ENCODE peak calls at places on chromosome 5, in ten cellular contexts. H, P, D, N, R, L, A, S, U and C are unnamed samples.
A peak's percentile ranks its signal among the peaks of the same experiment; 100 is the strongest.

GRCh38 chr5:135231289-135231688 is 167.7 kb downstream of the MACROH2A1 start:
- DNase-seq in H (no peak), P (no peak), D (no peak), N (no peak), R (no peak), L (no peak), A (no peak), S (no peak), U (no peak), C (no peak)

GRCh38 chr5:33370135-33370472 is 70.7 kb upstream of the TARS1 start:
- DNase-seq in H (no peak), P (no peak), D (no peak), N (no peak), R (no peak), L (no peak), A (no peak), S (no peak), U (no peak), C (no peak)

GRCh38 chr5:10607666-10608442 is 44.0 kb downstream of the ANKRD33B start:
- DNase-seq in H (no peak), P (no peak), D (no peak), N (no peak), R (no peak), L (no peak), A (peak; percentile 45), S (no peak), U (peak; percentile 63), C (no peak)

GRCh38 chr5:35089688-35090314 is 42.1 kb upstream of the AGXT2 start:
- DNase-seq in H (peak; percentile 29), P (no peak), D (peak; percentile 54), N (peak; percentile 35), R (peak; percentile 66), L (peak; percentile 22), A (peak; percentile 72), S (no peak), U (peak; percentile 28), C (no peak)

GRCh38 chr5:179164331-179165311 is 104.4 kb downstream of the ZNF354C start:
- DNase-seq in H (no peak), P (peak; percentile 67), D (no peak), N (no peak), R (no peak), L (no peak), A (no peak), S (no peak), U (no peak), C (no peak)

GRCh38 chr5:94674841-94675382 is 56.4 kb downstream of the SLF1 start:
- DNase-seq in H (no peak), P (no peak), D (no peak), N (no peak), R (no peak), L (no peak), A (no peak), S (no peak), U (no peak), C (no peak)

GRCh38 chr5:41404757-41405156 is 105.6 kb downstream of the PLCXD3 start:
- DNase-seq in H (no peak), P (no peak), D (no peak), N (no peak), R (no peak), L (no peak), A (no peak), S (no peak), U (no peak), C (no peak)

GRCh38 chr5:100777680-100778281 is 125.3 kb downstream of the ST8SIA4 start:
- DNase-seq in H (no peak), P (no peak), D (no peak), N (no peak), R (no peak), L (no peak), A (peak; percentile 37), S (no peak), U (peak; percentile 80), C (no peak)

GRCh38 chr5:159105318-159106053 is 5.8 kb upstream of the EBF1 start:
- DNase-seq in H (no peak), P (peak; percentile 78), D (no peak), N (no peak), R (no peak), L (no peak), A (no peak), S (no peak), U (no peak), C (no peak)

GRCh38 chr5:159102294-159102934 is 2.7 kb upstream of the EBF1 start:
- DNase-seq in H (no peak), P (no peak), D (no peak), N (no peak), R (no peak), L (no peak), A (no peak), S (no peak), U (no peak), C (no peak)

GRCh38 chr5:159104759-159105317 is 5.1 kb upstream of the EBF1 start:
- DNase-seq in H (no peak), P (peak; percentile 77), D (no peak), N (no peak), R (no peak), L (no peak), A (no peak), S (no peak), U (no peak), C (no peak)

GRCh38 chr5:159103086-159103485 is 3.4 kb upstream of the EBF1 start:
- DNase-seq in H (no peak), P (no peak), D (no peak), N (no peak), R (no peak), L (no peak), A (no peak), S (no peak), U (no peak), C (no peak)

GRCh38 chr5:159104058-159104651 is 4.4 kb upstream of the EBF1 start:
- DNase-seq in H (no peak), P (peak; percentile 76), D (no peak), N (no peak), R (no peak), L (no peak), A (no peak), S (no peak), U (no peak), C (no peak)
- H3K27ac ChIP-seq in H (no peak overlapping the region), P (no peak overlapping the region), D (no peak overlapping the region), N (no peak overlapping the region), R (no peak overlapping the region), L (no peak overlapping the region), A (no peak overlapping the region), S (no peak overlapping the region), U (no peak overlapping the region), C (peak overlapping the region; percentile 82)

GRCh38 chr5:4737868-4738267 is 402.3 kb upstream of the ADAMTS16 start:
- DNase-seq in H (no peak), P (no peak), D (no peak), N (no peak), R (no peak), L (no peak), A (no peak), S (no peak), U (no peak), C (no peak)
- TF ChIP-seq POLR2AphosphoS5 in H (no peak), P (no peak), D (no peak), N (no peak), R (no peak), L (no peak), A (no peak), S (no peak), U (no peak), C (no peak)

GRCh38 chr5:39422886-39423285 is 1.9 kb downstream of the DAB2 start:
- DNase-seq in H (no peak), P (no peak), D (no peak), N (no peak), R (no peak), L (no peak), A (no peak), S (no peak), U (no peak), C (no peak)

GRCh38 chr5:39427225-39427624 is 2.4 kb upstream of the DAB2 start:
- DNase-seq in H (no peak), P (no peak), D (no peak), N (no peak), R (no peak), L (no peak), A (no peak), S (no peak), U (no peak), C (no peak)

GRCh38 chr5:39426136-39426535 is 1.4 kb upstream of the DAB2 start:
- DNase-seq in H (no peak), P (no peak), D (no peak), N (no peak), R (no peak), L (no peak), A (no peak), S (no peak), U (no peak), C (no peak)

GRCh38 chr5:39423331-39423751 is 1.4 kb downstream of the DAB2 start:
- DNase-seq in H (no peak), P (no peak), D (no peak), N (no peak), R (no peak), L (no peak), A (peak; percentile 31), S (no peak), U (no peak), C (no peak)

DNA sequence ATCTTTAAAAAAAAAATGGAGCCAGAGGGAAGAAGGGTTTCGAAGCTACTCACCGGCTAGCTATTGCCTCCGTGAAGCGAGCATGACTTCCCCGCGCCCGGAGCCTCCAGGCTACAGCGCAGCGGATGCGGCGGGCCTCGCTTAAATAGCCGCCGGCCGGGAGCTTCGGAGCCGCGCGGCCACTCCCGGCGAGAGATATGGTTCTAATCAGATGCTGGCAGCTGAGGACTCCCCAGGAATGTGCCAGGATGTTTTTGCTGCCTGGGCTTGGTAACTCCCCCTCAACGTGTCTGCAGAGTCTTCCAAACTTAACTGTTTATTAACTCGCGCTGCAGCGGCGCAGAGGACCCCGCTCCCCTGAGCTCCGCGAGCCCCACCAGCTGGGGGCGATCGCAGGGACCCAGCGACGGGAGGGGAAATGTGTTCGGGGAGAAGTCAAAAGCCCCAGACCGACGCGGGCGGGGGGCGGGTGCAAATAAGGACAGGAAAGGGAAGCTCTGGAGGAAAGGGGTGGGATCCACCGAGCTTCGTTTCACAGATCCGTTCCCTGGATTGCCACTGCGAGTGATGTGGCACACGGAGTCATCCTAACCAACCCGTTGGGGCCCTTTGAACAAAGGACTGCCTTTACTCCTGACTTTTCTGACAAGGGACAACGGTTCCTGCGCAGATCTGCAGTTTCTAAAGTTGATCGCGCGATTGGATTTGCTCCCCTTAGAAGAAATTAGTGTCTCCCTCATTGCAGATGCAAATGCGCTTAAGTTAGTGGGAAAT is at the start of gene DAB2:
- DNase-seq in H (peak; percentile 68), P (peak; percentile 91), D (no peak), N (peak; percentile 36), R (peak; percentile 73), L (peak; percentile 77), A (peak; percentile 78), S (peak; percentile 92), U (no peak), C (no peak)
- H3K27ac ChIP-seq in H (no peak within 1 kb of the TSS), P (peak within 1 kb of the TSS; percentile 58), D (no peak within 1 kb of the TSS), N (peak within 1 kb of the TSS; percentile 66), R (peak within 1 kb of the TSS; percentile 88), L (peak within 1 kb of the TSS; percentile 93), A (peak within 1 kb of the TSS; percentile 84), S (peak within 1 kb of the TSS; percentile 91), U (no peak within 1 kb of the TSS), C (peak within 1 kb of the TSS; percentile 89)

DNA sequence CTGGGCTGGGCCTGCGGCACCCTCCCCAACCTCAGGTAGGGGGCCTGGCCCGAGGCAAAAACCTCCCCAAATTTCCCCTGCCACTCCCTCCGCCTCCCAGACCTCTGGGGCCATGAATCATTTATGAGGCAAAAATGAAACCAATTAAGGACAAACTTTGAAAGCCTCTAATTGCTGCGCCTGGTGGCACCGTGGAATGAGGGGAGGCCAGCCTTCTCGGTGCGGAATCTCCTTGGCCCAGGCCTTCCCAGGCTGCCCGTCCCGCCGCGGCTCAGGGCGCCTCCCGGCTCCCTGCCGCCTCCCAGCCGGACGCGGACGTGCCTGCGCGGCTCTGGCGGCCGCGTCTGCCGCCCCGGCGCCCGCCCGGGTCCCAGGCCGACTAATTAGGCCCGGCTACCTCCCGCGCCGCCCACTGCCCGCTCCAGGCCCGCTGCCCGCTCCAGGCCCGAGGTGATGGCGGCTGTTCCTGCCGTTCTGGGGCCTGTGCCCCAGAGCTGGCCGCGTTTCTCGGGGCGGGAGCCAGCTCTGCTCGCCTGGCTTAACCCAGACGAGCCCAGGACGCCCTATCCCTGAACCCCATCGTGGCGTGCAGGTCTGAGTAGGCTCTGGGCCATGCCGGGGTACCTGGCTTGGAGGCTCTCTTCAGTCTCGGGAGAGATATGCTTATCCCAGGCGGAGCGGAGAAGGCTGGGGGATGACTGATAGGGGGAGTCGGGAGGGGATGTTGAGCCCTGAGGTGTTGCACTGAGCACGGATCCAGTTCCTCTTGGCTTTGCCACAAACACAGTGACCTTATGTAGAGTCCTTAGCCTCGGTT is 20.1 kb downstream of the CXXC5 start:
- DNase-seq in H (no peak), P (peak; percentile 83), D (no peak), N (no peak), R (peak; percentile 49), L (no peak), A (no peak), S (no peak), U (no peak), C (no peak)
- TF ChIP-seq POLR2AphosphoS5 in H (no peak), P (peak; percentile 52), D (no peak), N (peak; percentile 32), R (no peak), L (no peak), A (peak; percentile 11), S (no peak), U (peak; percentile 47), C (peak; percentile 38)